ENCODE peak calls at places on chromosomes 16 and 17, in eight cellular contexts. F, L, R, Y, K, H, J and N are unnamed samples.

GRCh38 chr17:50101346-50102163 is 6.4 kb downstream of the PDK2 start:
- DNase-seq in F (peak), L (peak), R (no peak), Y (peak), K (peak), H (peak), J (no peak), N (peak)

GRCh38 chr16:47826070-47826469 is 329.7 kb downstream of the ABCC12 start:
- DNase-seq in F (no peak), L (no peak), R (no peak), Y (no peak), K (no peak), H (no peak), J (no peak), N (no peak)

GRCh38 chr17:81420769-81421462 is 25.7 kb downstream of the BAHCC1 start:
- DNase-seq in F (peak), L (peak), R (no peak), Y (peak), K (peak), H (peak), J (no peak), N (peak)

GRCh38 chr17:36921131-36921851 is 16.0 kb upstream of the LHX1 start:
- DNase-seq in F (peak), L (no peak), R (peak), Y (no peak), K (no peak), H (no peak), J (no peak), N (no peak)

GRCh38 chr16:88131966-88132365 is 180.7 kb downstream of the BANP start:
- DNase-seq in F (no peak), L (no peak), R (no peak), Y (no peak), K (no peak), H (no peak), J (no peak), N (no peak)

GRCh38 chr16:89300976-89301360 is 83.5 kb downstream of the ZNF778 start:
- DNase-seq in F (no peak), L (no peak), R (no peak), Y (no peak), K (no peak), H (no peak), J (no peak), N (no peak)

GRCh38 chr17:17351901-17352781 is 49.0 kb downstream of the NT5M start:
- DNase-seq in F (peak), L (peak), R (no peak), Y (no peak), K (no peak), H (peak), J (no peak), N (peak)

GRCh38 chr17:36117505-36118382 is 14.1 kb downstream of the CCL4 start:
- DNase-seq in F (no peak), L (no peak), R (no peak), Y (no peak), K (no peak), H (no peak), J (no peak), N (no peak)

GRCh38 chr16:23990507-23990906 is 154.7 kb downstream of the PRKCB start:
- DNase-seq in F (no peak), L (no peak), R (no peak), Y (no peak), K (no peak), H (no peak), J (no peak), N (no peak)

GRCh38 chr17:30476726-30477082 is 504 bp upstream of the GOSR1 start:
- DNase-seq in F (peak), L (no peak), R (no peak), Y (peak), K (no peak), H (no peak), J (no peak), N (no peak)

DNA sequence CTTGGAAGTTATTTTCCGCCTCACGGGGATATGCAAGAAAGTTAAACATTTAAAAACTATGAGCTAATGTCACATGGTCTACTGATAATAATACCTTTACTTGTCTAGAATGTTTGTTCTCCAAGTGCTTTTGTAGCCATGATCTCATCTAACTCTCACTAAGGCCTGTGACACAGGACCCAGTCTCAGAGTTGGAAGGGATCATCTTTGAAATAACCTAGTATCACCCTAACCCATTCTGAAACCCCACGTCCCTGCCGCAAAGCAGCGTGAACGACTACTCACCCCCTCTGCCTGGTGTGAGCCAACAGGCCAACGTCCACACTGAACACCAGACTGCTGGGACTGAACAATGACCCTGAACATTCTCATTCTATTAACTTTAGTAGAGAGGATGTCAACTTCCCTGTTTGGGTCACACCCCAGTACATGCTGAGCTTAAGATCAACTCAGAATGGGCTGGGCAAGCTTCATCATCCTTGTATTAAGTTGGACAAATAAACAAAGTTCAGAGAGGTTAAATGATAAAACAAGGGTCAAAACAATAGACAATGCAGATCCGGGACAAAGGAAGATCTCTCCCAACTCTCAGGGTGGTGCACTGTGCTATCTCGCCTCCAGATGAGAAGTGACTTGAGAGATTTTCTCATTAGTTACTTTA is 54.8 kb upstream of the BCAR1 start:
- DNase-seq in F (peak), L (no peak), R (peak), Y (no peak), K (no peak), H (no peak), J (no peak), N (no peak)
- TF ChIP-seq POLR2A in F (peak), L (no peak), R (no peak), Y (no peak), K (no peak), H (no peak), J (no peak), N (no peak)

GRCh38 chr17:74759941-74760340 is 11.5 kb downstream of the NHERF1 start:
- DNase-seq in F (no peak), L (no peak), R (no peak), Y (no peak), K (no peak), H (no peak), J (no peak), N (peak)

GRCh38 chr17:74761931-74762330 is 13.5 kb downstream of the NHERF1 start:
- DNase-seq in F (no peak), L (no peak), R (no peak), Y (no peak), K (no peak), H (no peak), J (no peak), N (no peak)

GRCh38 chr17:74761419-74761818 is 13.0 kb downstream of the NHERF1 start:
- DNase-seq in F (no peak), L (no peak), R (no peak), Y (no peak), K (no peak), H (no peak), J (no peak), N (no peak)

GRCh38 chr17:74759243-74759801 is 10.9 kb downstream of the NHERF1 start:
- DNase-seq in F (no peak), L (no peak), R (no peak), Y (no peak), K (no peak), H (no peak), J (no peak), N (peak)

GRCh38 chr17:74760404-74761105 is 12.1 kb downstream of the NHERF1 start:
- DNase-seq in F (no peak), L (no peak), R (no peak), Y (peak), K (no peak), H (no peak), J (no peak), N (no peak)
- H3K4me3 ChIP-seq in F (no peak), L (no peak), R (no peak), Y (no peak), K (no peak), H (no peak), J (no peak), N (no peak)

GRCh38 chr16:22374311-22375116 is at the start of gene CDR2:
- DNase-seq in F (peak), L (peak), R (peak), Y (peak), K (peak), H (peak), J (peak), N (peak)
- TF ChIP-seq POLR2A in F (peak), L (peak), R (peak), Y (peak), K (peak), H (peak), J (peak), N (no peak)

DNA sequence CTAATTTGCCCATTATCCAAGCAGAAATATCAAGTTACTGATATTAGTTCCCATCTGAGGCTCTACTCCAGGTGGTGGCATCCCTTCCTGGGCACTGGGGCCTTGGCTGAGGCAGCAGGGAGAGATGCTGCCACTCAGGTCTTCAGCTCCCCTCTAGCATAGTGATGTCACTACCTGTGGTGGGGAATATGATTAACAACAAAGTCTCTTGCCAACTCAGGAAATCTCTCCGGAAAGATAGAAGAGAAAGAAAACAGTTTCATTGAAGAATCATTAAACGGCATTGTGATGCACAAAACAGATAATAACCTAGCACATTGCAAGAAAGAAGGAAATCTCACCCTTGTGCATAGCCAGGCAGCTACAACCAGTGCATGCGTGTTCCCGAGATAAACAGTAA is 12.2 kb upstream of the ZNF267 start:
- DNase-seq in F (no peak), L (no peak), R (no peak), Y (no peak), K (no peak), H (no peak), J (no peak), N (no peak)
- H3K4me3 ChIP-seq in F (no peak), L (no peak), R (no peak), Y (no peak), K (no peak), H (no peak), J (no peak), N (no peak)

GRCh38 chr17:4806770-4807533 is at the start of gene PLD2:
- DNase-seq in F (peak), L (peak), R (peak), Y (peak), K (peak), H (peak), J (peak), N (peak)
- TF ChIP-seq POLR2A in F (no peak), L (no peak), R (peak), Y (no peak), K (peak), H (peak), J (peak), N (peak)

GRCh38 chr17:48720263-48721008 is 1.9 kb downstream of the PRAC1 start:
- DNase-seq in F (no peak), L (no peak), R (no peak), Y (no peak), K (no peak), H (no peak), J (no peak), N (no peak)
- H3K4me3 ChIP-seq in F (no peak), L (no peak), R (no peak), Y (no peak), K (no peak), H (no peak), J (no peak), N (no peak)

DNA sequence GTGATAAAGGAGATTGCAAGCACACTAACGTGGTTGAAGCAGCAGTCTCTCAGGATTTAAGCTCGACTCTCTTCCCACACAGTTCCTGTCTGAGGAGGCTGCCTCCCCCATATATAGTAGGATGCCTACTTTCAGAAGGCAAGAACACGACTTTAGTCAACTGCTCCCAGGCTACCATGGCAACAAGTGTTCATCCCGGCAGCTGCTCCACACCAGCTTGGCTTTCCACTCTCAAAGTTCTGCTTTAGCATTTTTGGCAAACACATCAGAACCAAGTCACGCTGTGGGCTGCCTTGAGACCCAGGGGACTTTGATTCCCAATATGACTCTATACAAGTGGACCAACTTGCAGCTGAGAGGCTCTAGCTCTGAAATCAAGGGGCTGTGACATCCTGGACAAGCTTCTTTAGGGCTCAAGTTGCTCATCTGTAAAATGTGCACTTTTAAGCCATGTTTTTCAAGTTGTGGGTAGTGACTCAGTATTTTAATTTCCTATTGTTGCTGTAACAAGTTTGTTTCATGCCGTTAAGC is 16.5 kb downstream of the ZP2 start:
- DNase-seq in F (no peak), L (no peak), R (no peak), Y (no peak), K (no peak), H (no peak), J (no peak), N (no peak)
- TF ChIP-seq POLR2A in F (no peak), L (no peak), R (no peak), Y (no peak), K (no peak), H (no peak), J (no peak), N (no peak)

DNA sequence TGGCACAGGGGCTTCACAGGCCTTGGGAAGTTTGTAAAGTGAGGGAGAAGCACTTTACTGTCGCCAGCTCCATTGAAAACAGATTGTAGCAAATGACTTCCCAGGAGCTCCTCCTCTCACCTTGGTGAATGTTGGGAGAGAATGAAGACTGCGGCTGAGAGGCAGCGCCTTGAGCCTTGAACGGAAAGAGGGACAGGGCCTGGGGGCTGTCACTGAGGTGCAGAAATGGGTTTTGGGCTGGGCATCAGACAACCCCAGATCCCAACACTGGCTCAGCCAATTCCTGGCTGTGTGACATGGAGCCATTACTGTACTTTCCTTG is 603 bp upstream of the MRTFB start:
- DNase-seq in F (no peak), L (no peak), R (no peak), Y (no peak), K (no peak), H (no peak), J (no peak), N (no peak)
- H3K4me3 ChIP-seq in F (peak), L (peak), R (peak), Y (peak), K (peak), H (peak), J (peak), N (peak)